ENCODE peak calls at places on chromosome 6, in seven cellular contexts. M, L, F, P, B, N and Y are unnamed samples.

GRCh38 chr6:132548746-132549463 is 3.6 kb upstream of the TAAR8 start:
- DNase-seq in M (no peak), L (no peak), F (no peak), P (no peak), B (no peak), N (no peak), Y (no peak)

GRCh38 chr6:82686719-82687118 is 323.1 kb downstream of the TPBG start:
- DNase-seq in M (no peak), L (no peak), F (no peak), P (no peak), B (no peak), N (no peak), Y (no peak)

GRCh38 chr6:138418118-138418742 is 14.2 kb downstream of the HEBP2 start:
- DNase-seq in M (no peak), L (no peak), F (no peak), P (no peak), B (no peak), N (no peak), Y (no peak)

GRCh38 chr6:117409863-117410262 is 15.9 kb downstream of the ROS1 start:
- DNase-seq in M (no peak), L (no peak), F (no peak), P (no peak), B (no peak), N (no peak), Y (no peak)

GRCh38 chr6:33696538-33697518 is 14.7 kb downstream of the UQCC2 start:
- DNase-seq in M (no peak), L (no peak), F (peak; percentile 70), P (no peak), B (peak; percentile 60), N (peak; percentile 59), Y (no peak)

GRCh38 chr6:6916598-6916997 is 191.2 kb upstream of the RREB1 start:
- DNase-seq in M (no peak), L (no peak), F (no peak), P (no peak), B (no peak), N (no peak), Y (no peak)

GRCh38 chr6:67248077-67248476 is 1387.0 kb upstream of the ADGRB3 start:
- DNase-seq in M (no peak), L (no peak), F (no peak), P (no peak), B (no peak), N (no peak), Y (no peak)

GRCh38 chr6:40996591-40997247 is 42.3 kb downstream of the UNC5CL start:
- DNase-seq in M (peak; percentile 83), L (no peak), F (peak; percentile 21), P (peak; percentile 20), B (no peak), N (peak; percentile 80), Y (no peak)

GRCh38 chr6:43926644-43927524 is 156.9 kb downstream of the VEGFA start:
- DNase-seq in M (peak; percentile 85), L (peak; percentile 62), F (no peak), P (peak; percentile 11), B (peak; percentile 13), N (peak; percentile 93), Y (no peak)

GRCh38 chr6:44127186-44128019 is at the start of the genes MRPL14 and TMEM63B:
- DNase-seq in M (peak; percentile 90), L (peak; percentile 97), F (peak; percentile 85), P (peak; percentile 90), B (peak; percentile 86), N (peak; percentile 94), Y (peak; percentile 66)

GRCh38 chr6:43733471-43734293 is 36.3 kb upstream of the VEGFA start:
- DNase-seq in M (no peak), L (no peak), F (no peak), P (no peak), B (no peak), N (peak; percentile 40), Y (no peak)

GRCh38 chr6:136210450-136211165 is 39.5 kb downstream of the MTFR2 start:
- DNase-seq in M (no peak), L (no peak), F (no peak), P (no peak), B (no peak), N (no peak), Y (no peak)

GRCh38 chr6:132520953-132521352 is 8.0 kb upstream of the STX7 start:
- DNase-seq in M (no peak), L (no peak), F (no peak), P (no peak), B (no peak), N (no peak), Y (no peak)

GRCh38 chr6:160137989-160138835 is 16.6 kb downstream of the SLC22A1 start:
- DNase-seq in M (peak; percentile 80), L (no peak), F (peak; percentile 61), P (peak; percentile 28), B (no peak), N (peak; percentile 86), Y (no peak)

GRCh38 chr6:170497845-170498281 is 55.2 kb downstream of the PSMB1 start:
- DNase-seq in M (no peak), L (no peak), F (no peak), P (no peak), B (no peak), N (peak; percentile 92), Y (no peak)

GRCh38 chr6:125940691-125941090 is 15.9 kb upstream of the HINT3 start:
- DNase-seq in M (no peak), L (no peak), F (no peak), P (no peak), B (no peak), N (no peak), Y (no peak)

GRCh38 chr6:125943528-125944433 is 12.8 kb upstream of the HINT3 start:
- DNase-seq in M (no peak), L (no peak), F (no peak), P (no peak), B (no peak), N (no peak), Y (no peak)

GRCh38 chr6:125944434-125944816 is 12.1 kb upstream of the HINT3 start:
- DNase-seq in M (peak; percentile 74), L (peak; percentile 74), F (peak; percentile 41), P (no peak), B (peak; percentile 66), N (no peak), Y (no peak)

GRCh38 chr6:125944896-125945295 is 11.7 kb upstream of the HINT3 start:
- DNase-seq in M (no peak), L (no peak), F (no peak), P (no peak), B (no peak), N (no peak), Y (no peak)

DNA sequence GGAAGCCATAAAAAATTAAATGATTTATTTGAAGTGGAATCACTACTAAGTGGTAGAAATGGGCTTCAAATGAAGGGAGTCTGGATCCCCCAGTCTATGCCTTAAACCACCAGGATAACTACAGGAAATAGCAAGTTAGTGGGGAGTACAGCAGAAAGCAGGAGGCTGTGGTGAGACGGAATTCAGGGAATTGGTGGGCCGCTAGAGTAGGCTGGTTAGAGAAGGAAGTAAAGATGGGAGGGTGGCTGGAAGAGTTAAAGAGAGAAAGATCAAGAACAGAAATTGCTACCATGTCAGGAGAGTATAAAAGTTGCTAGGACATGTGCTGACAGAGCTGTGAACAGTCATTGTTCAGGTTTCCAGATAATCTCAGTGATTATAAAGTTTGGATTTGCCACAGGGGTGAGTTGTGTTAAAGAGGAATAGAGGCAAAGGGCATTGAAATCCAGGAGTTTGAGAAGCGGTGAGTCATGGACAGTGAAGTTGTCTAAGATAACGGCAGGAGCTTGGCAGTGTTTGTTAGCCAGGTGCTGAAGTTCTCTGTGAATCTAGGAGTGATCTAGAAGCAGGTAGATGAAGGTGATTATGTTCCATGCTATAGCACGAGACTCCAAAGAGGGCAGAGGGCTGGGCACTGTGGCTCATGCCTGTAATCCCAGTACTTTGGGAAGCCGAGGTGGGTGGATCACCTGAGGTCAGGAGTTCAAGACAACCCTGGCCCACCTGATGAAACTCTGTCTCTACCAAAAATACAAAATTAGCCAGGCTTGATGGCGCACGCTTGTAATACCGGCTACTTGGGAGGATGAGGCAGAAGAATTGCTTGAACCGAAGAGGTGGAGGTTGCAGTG is 13.7 kb upstream of the HINT3 start:
- DNase-seq in M (peak; percentile 49), L (no peak), F (no peak), P (no peak), B (no peak), N (no peak), Y (no peak)
- H3K4me1 ChIP-seq in M (peaks cover 56% of the 10 kb centered on the region), L (peaks cover 3% of the 10 kb centered on the region), F (no peaks in the 10 kb centered on the region), P (peaks cover 88% of the 10 kb centered on the region), B (peaks cover 24% of the 10 kb centered on the region), N (no peaks in the 10 kb centered on the region), Y (no peaks in the 10 kb centered on the region)

GRCh38 chr6:69880570-69880969 is 14.2 kb downstream of the COL19A1 start:
- DNase-seq in M (no peak), L (no peak), F (no peak), P (no peak), B (no peak), N (no peak), Y (no peak)
- H3K4me3 ChIP-seq in M (no peak overlapping the region), L (no peak overlapping the region), F (no peak overlapping the region), P (no peak overlapping the region), B (no peak overlapping the region), N (no peak overlapping the region), Y (no peak overlapping the region)

GRCh38 chr6:25053875-25054371 is 118.2 kb upstream of the RIPOR2 start:
- DNase-seq in M (no peak), L (no peak), F (no peak), P (no peak), B (no peak), N (no peak), Y (no peak)
- H3K27ac ChIP-seq in M (no peak overlapping the region), L (no peak overlapping the region), F (peak overlapping the region; percentile 1), P (no peak overlapping the region), B (no peak overlapping the region), N (no peak overlapping the region), Y (no peak overlapping the region)

DNA sequence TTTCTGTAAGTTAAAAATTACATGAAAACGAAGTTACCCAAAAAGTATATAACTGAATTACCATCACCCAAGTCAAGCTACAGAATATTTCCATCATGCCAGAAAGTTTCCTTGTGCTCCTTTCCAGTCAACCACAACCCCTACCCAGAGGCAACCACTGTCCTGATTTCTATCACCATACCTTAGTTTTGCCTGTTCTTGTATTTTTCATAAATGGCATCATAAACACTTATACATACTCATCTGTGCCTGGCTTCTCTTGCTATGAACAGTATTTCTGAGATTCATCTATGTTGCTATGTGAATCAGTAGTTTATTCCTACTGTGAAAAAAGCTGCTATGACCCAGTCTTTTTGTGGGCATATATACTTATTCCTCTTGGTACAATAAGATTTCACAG is 7.4 kb downstream of the FKBP5 start:
- DNase-seq in M (no peak), L (no peak), F (no peak), P (no peak), B (no peak), N (no peak), Y (no peak)
- H3K4me1 ChIP-seq in M (peaks cover 23% of the 10 kb centered on the region), L (no peaks in the 10 kb centered on the region), F (peaks cover 12% of the 10 kb centered on the region), P (no peaks in the 10 kb centered on the region), B (peaks cover 84% of the 10 kb centered on the region), N (peaks cover 5% of the 10 kb centered on the region), Y (no peaks in the 10 kb centered on the region)

GRCh38 chr6:35063701-35064507 is 77.2 kb downstream of the TCP11 start:
- DNase-seq in M (no peak), L (no peak), F (no peak), P (no peak), B (no peak), N (no peak), Y (no peak)
- H3K4me3 ChIP-seq in M (no peak overlapping the region), L (no peak overlapping the region), F (no peak overlapping the region), P (no peak overlapping the region), B (no peak overlapping the region), N (no peak overlapping the region), Y (no peak overlapping the region)